ENCODE peak calls at places on chromosomes 16 and 17, in seven cellular contexts. One of them, this sample, is unnamed. For H3K27me3, the result is how much of the 10 kb centered on the place peaks cover.

GRCh38 chr17:73593249-73593965 is 50.8 kb downstream of the SDK2 start:
- DNase-seq in tibial artery: no peak
- DNase-seq in body of pancreas: no peak
- DNase-seq in left lung: no peak
- DNase-seq in WERI-Rb-1: peak
- DNase-seq in SK-N-SH: no peak
- DNase-seq in lung: no peak
- DNase-seq in this sample: no peak

GRCh38 chr16:86211265-86211664 is 299.1 kb upstream of the FOXF1 start:
- DNase-seq in WERI-Rb-1: no peak
- DNase-seq in SK-N-SH: no peak
- DNase-seq in lung: no peak
- DNase-seq in body of pancreas: no peak
- DNase-seq in tibial artery: no peak
- DNase-seq in left lung: no peak
- DNase-seq in this sample: no peak

GRCh38 chr17:83076930-83077329 is 2.5 kb upstream of the METRNL start:
- DNase-seq in tibial artery: no peak
- DNase-seq in SK-N-SH: peak
- DNase-seq in body of pancreas: peak
- DNase-seq in lung: no peak
- DNase-seq in left lung: no peak
- DNase-seq in WERI-Rb-1: peak
- DNase-seq in this sample: no peak

GRCh38 chr16:50667497-50668367 is 13.4 kb downstream of the SNX20 start:
- DNase-seq in body of pancreas: no peak
- DNase-seq in left lung: no peak
- DNase-seq in tibial artery: no peak
- DNase-seq in WERI-Rb-1: no peak
- DNase-seq in lung: no peak
- DNase-seq in SK-N-SH: no peak
- DNase-seq in this sample: no peak

GRCh38 chr16:539901-540530 is 12.5 kb downstream of the CAPN15 start:
- DNase-seq in body of pancreas: no peak
- DNase-seq in left lung: no peak
- DNase-seq in WERI-Rb-1: no peak
- DNase-seq in lung: no peak
- DNase-seq in SK-N-SH: no peak
- DNase-seq in tibial artery: no peak
- DNase-seq in this sample: no peak

GRCh38 chr17:28747046-28747691 is 3.4 kb downstream of the TRAF4 start:
- DNase-seq in tibial artery: no peak
- DNase-seq in WERI-Rb-1: no peak
- DNase-seq in lung: peak
- DNase-seq in left lung: peak
- DNase-seq in body of pancreas: peak
- DNase-seq in SK-N-SH: no peak
- DNase-seq in this sample: no peak

GRCh38 chr16:67934306-67935095 is 2.1 kb downstream of the PSMB10 start:
- DNase-seq in left lung: no peak
- DNase-seq in lung: no peak
- DNase-seq in WERI-Rb-1: no peak
- DNase-seq in body of pancreas: peak
- DNase-seq in SK-N-SH: peak
- DNase-seq in tibial artery: no peak
- DNase-seq in this sample: no peak

GRCh38 chr16:88363239-88363891 is 19.4 kb upstream of the ZNF469 start:
- DNase-seq in left lung: no peak
- DNase-seq in body of pancreas: no peak
- DNase-seq in lung: no peak
- DNase-seq in WERI-Rb-1: no peak
- DNase-seq in tibial artery: no peak
- DNase-seq in SK-N-SH: no peak
- DNase-seq in this sample: no peak

GRCh38 chr16:25679468-25680010 is 12.2 kb upstream of the HS3ST4 start:
- DNase-seq in WERI-Rb-1: no peak
- DNase-seq in lung: no peak
- DNase-seq in tibial artery: no peak
- DNase-seq in SK-N-SH: no peak
- DNase-seq in body of pancreas: no peak
- DNase-seq in left lung: no peak
- DNase-seq in this sample: no peak

GRCh38 chr16:48409839-48410610 is 24.8 kb upstream of the SIAH1 start:
- DNase-seq in WERI-Rb-1: no peak
- DNase-seq in body of pancreas: peak
- DNase-seq in tibial artery: no peak
- DNase-seq in SK-N-SH: no peak
- DNase-seq in lung: peak
- DNase-seq in left lung: peak
- DNase-seq in this sample: no peak

GRCh38 chr16:7397901-7398300 is 65.3 kb downstream of the RBFOX1 start:
- DNase-seq in WERI-Rb-1: peak
- DNase-seq in SK-N-SH: no peak
- DNase-seq in body of pancreas: no peak
- DNase-seq in tibial artery: no peak
- DNase-seq in left lung: no peak
- DNase-seq in lung: no peak
- DNase-seq in this sample: no peak

GRCh38 chr17:45043268-45043681 is 8.2 kb downstream of the DCAKD start:
- DNase-seq in lung: no peak
- DNase-seq in left lung: no peak
- DNase-seq in SK-N-SH: peak
- DNase-seq in tibial artery: peak
- DNase-seq in WERI-Rb-1: no peak
- DNase-seq in body of pancreas: no peak
- DNase-seq in this sample: no peak

GRCh38 chr17:42438600-42439567 is 15.8 kb upstream of the CAVIN1 start:
- DNase-seq in tibial artery: no peak
- DNase-seq in body of pancreas: peak
- DNase-seq in lung: no peak
- DNase-seq in left lung: peak
- DNase-seq in SK-N-SH: no peak
- DNase-seq in WERI-Rb-1: peak
- DNase-seq in this sample: peak

GRCh38 chr17:77867308-77867781 is 91.2 kb upstream of the TNRC6C start:
- DNase-seq in left lung: peak
- DNase-seq in WERI-Rb-1: no peak
- DNase-seq in SK-N-SH: no peak
- DNase-seq in lung: no peak
- DNase-seq in tibial artery: no peak
- DNase-seq in body of pancreas: no peak
- DNase-seq in this sample: no peak

GRCh38 chr16:34802848-34803599 is 1343.6 kb downstream of the TP53TG3F start:
- DNase-seq in WERI-Rb-1: no peak
- DNase-seq in SK-N-SH: peak
- DNase-seq in body of pancreas: no peak
- DNase-seq in tibial artery: no peak
- DNase-seq in lung: no peak
- DNase-seq in left lung: no peak
- DNase-seq in this sample: no peak

GRCh38 chr17:6756425-6757012 is 673 bp downstream of the XAF1 start:
- DNase-seq in SK-N-SH: no peak
- DNase-seq in lung: no peak
- DNase-seq in WERI-Rb-1: no peak
- DNase-seq in left lung: no peak
- DNase-seq in body of pancreas: no peak
- DNase-seq in tibial artery: no peak
- DNase-seq in this sample: no peak

GRCh38 chr16:11250786-11251524 is 5.0 kb downstream of the SOCS1 start:
- DNase-seq in lung: no peak
- DNase-seq in tibial artery: no peak
- DNase-seq in SK-N-SH: no peak
- DNase-seq in body of pancreas: no peak
- DNase-seq in left lung: no peak
- DNase-seq in WERI-Rb-1: no peak
- DNase-seq in this sample: no peak

GRCh38 chr16:11253995-11254912 is 1.8 kb downstream of the SOCS1 start:
- DNase-seq in body of pancreas: no peak
- DNase-seq in SK-N-SH: no peak
- DNase-seq in tibial artery: no peak
- DNase-seq in lung: no peak
- DNase-seq in left lung: peak
- DNase-seq in WERI-Rb-1: no peak
- DNase-seq in this sample: peak

GRCh38 chr16:11253009-11253994 is 2.7 kb downstream of the SOCS1 start:
- DNase-seq in body of pancreas: no peak
- DNase-seq in WERI-Rb-1: no peak
- DNase-seq in lung: no peak
- DNase-seq in tibial artery: no peak
- DNase-seq in left lung: no peak
- DNase-seq in SK-N-SH: no peak
- DNase-seq in this sample: no peak

GRCh38 chr16:11251525-11252481 is 4.2 kb downstream of the SOCS1 start:
- DNase-seq in tibial artery: no peak
- DNase-seq in body of pancreas: no peak
- DNase-seq in left lung: peak
- DNase-seq in SK-N-SH: no peak
- DNase-seq in WERI-Rb-1: no peak
- DNase-seq in lung: no peak
- DNase-seq in this sample: peak

DNA sequence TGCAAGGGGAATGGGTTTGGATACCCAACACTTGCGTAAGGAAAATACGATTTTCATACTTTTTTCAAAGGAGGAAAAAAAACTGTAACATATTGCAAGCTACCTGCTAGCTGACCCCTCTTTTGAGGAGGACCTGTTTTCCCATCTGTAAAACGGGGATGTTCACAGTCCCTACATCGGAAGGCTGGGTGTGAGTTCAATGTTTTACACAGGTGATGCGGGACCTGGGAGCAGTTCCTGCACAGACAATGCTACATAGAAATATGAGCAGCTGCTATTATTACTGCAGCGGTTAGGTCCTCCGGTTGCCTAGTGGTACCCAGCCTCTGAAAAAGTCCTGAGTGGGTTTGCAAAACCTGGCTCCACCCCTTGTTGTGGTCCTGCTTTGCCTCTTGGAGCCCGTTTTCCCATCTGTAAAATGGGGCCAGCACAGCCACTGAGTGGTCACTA is 3.5 kb downstream of the SOCS1 start:
- DNase-seq in WERI-Rb-1: no peak
- DNase-seq in body of pancreas: no peak
- DNase-seq in left lung: no peak
- DNase-seq in SK-N-SH: no peak
- DNase-seq in tibial artery: no peak
- DNase-seq in lung: no peak
- DNase-seq in this sample: no peak
- H3K4me3 ChIP-seq in WERI-Rb-1: no peak
- H3K4me3 ChIP-seq in body of pancreas: no peak
- H3K4me3 ChIP-seq in left lung: peak
- H3K4me3 ChIP-seq in SK-N-SH: no peak
- H3K4me3 ChIP-seq in tibial artery: no peak
- H3K4me3 ChIP-seq in lung: no peak
- H3K4me3 ChIP-seq in this sample: peak

GRCh38 chr17:81043725-81044427 is 8.9 kb downstream of the BAIAP2 start:
- DNase-seq in WERI-Rb-1: no peak
- DNase-seq in tibial artery: no peak
- DNase-seq in body of pancreas: peak
- DNase-seq in left lung: peak
- DNase-seq in SK-N-SH: peak
- DNase-seq in lung: peak
- DNase-seq in this sample: no peak

GRCh38 chr17:81043319-81043724 is 8.4 kb downstream of the BAIAP2 start:
- DNase-seq in lung: no peak
- DNase-seq in left lung: no peak
- DNase-seq in tibial artery: no peak
- DNase-seq in WERI-Rb-1: no peak
- DNase-seq in body of pancreas: no peak
- DNase-seq in SK-N-SH: no peak
- DNase-seq in this sample: no peak

GRCh38 chr17:81040791-81041337 is 5.9 kb downstream of the BAIAP2 start:
- DNase-seq in body of pancreas: no peak
- DNase-seq in left lung: no peak
- DNase-seq in lung: no peak
- DNase-seq in SK-N-SH: peak
- DNase-seq in WERI-Rb-1: peak
- DNase-seq in tibial artery: no peak
- DNase-seq in this sample: no peak

GRCh38 chr17:81044428-81044763 is 9.4 kb downstream of the BAIAP2 start:
- DNase-seq in WERI-Rb-1: no peak
- DNase-seq in left lung: no peak
- DNase-seq in body of pancreas: no peak
- DNase-seq in lung: no peak
- DNase-seq in SK-N-SH: no peak
- DNase-seq in tibial artery: no peak
- DNase-seq in this sample: no peak

DNA sequence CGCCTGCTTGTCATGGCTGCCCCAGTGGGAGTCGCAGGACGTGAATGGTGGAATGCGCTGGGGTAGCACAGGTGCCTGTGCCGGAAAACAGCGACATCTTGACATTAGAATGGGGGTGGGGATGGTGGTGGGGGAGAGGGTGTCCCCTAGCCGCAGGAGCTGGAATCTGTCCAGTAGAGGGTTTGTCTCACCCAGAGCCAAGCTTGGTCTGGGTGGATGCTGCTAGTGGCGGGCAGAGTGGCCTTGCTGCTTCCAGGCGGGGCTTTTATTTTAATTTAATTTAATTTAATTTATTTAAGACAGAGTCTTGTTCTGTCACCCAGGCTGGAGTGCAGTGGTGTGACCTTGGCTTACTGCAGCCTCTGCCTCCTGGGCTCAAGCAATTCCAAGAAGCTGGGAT is 7.7 kb downstream of the BAIAP2 start:
- DNase-seq in SK-N-SH: peak
- DNase-seq in left lung: no peak
- DNase-seq in lung: no peak
- DNase-seq in tibial artery: no peak
- DNase-seq in body of pancreas: no peak
- DNase-seq in WERI-Rb-1: no peak
- DNase-seq in this sample: no peak
- H3K27ac ChIP-seq in SK-N-SH: no peak
- H3K27ac ChIP-seq in left lung: peak
- H3K27ac ChIP-seq in lung: peak
- H3K27ac ChIP-seq in tibial artery: no peak
- H3K27ac ChIP-seq in body of pancreas: no peak
- H3K27ac ChIP-seq in WERI-Rb-1: no peak
- H3K27ac ChIP-seq in this sample: no peak

DNA sequence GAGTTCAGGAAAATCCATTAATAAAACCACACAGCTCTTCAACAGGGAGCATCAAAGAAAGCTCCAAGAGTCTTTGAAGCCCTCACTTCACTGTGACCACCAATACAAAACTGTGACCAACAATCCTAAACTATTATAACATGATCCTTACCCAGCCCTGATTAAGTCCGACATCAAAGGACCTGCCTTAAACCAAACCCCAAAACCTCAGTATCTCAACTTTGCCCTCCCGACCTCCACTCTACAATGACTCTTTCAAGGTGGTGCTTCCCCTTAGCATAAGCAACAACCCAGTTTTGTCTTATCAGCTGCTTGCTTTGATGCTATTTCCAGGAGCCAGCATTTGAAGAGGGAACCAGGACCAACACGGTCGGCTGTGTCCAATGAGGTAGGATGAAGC is 8.5 kb upstream of the PRSS22 start:
- DNase-seq in left lung: no peak
- DNase-seq in body of pancreas: no peak
- DNase-seq in lung: no peak
- DNase-seq in SK-N-SH: no peak
- DNase-seq in WERI-Rb-1: no peak
- DNase-seq in tibial artery: no peak
- DNase-seq in this sample: no peak
- H3K27me3 ChIP-seq in left lung: under half
- H3K27me3 ChIP-seq in body of pancreas: under half
- H3K27me3 ChIP-seq in lung: under half
- H3K27me3 ChIP-seq in SK-N-SH: under half
- H3K27me3 ChIP-seq in WERI-Rb-1: under half
- H3K27me3 ChIP-seq in tibial artery: under half
- H3K27me3 ChIP-seq in this sample: under half

GRCh38 chr17:49067163-49067562 is 65.4 kb upstream of the B4GALNT2 start:
- DNase-seq in WERI-Rb-1: no peak
- DNase-seq in body of pancreas: no peak
- DNase-seq in SK-N-SH: no peak
- DNase-seq in tibial artery: no peak
- DNase-seq in left lung: no peak
- DNase-seq in lung: no peak
- DNase-seq in this sample: no peak
- H3K4me3 ChIP-seq in WERI-Rb-1: no peak
- H3K4me3 ChIP-seq in body of pancreas: no peak
- H3K4me3 ChIP-seq in SK-N-SH: no peak
- H3K4me3 ChIP-seq in tibial artery: no peak
- H3K4me3 ChIP-seq in left lung: no peak
- H3K4me3 ChIP-seq in lung: no peak
- H3K4me3 ChIP-seq in this sample: no peak

This sample was measured in naive thymus-derived CD4-positive, alpha-beta T cell.